ENCODE peak calls at places on chromosomes 11 and 22, in seven cellular contexts. X is GM12878, B is fibroblast of lung, T is hepatocyte, U is mammary epithelial cell, F is GM23338, M is H1. I is an unnamed sample.

GRCh38 chr22:36180038-36180880 is 19.7 kb upstream of the APOL3 start:
- DNase-seq in F (peak), B (peak), T (peak), X (no peak), M (peak), U (peak), I (peak)

GRCh38 chr11:2206291-2206690 is 34.7 kb upstream of the TH start:
- DNase-seq in B (no peak), T (no peak), M (no peak), X (no peak), U (no peak), F (no peak), I (no peak)

GRCh38 chr11:108648528-108648885 is 16.4 kb upstream of the DDX10 start:
- DNase-seq in M (no peak), X (no peak), F (no peak), U (no peak), B (no peak), T (no peak), I (no peak)

GRCh38 chr22:50622723-50623327 is 5.1 kb downstream of the ARSA start:
- DNase-seq in X (no peak), M (no peak), T (no peak), F (no peak), B (no peak), U (peak), I (no peak)

GRCh38 chr11:31492320-31492913 is 17.0 kb downstream of the IMMP1L start:
- DNase-seq in B (peak), X (no peak), U (peak), F (no peak), M (no peak), T (no peak), I (no peak)

GRCh38 chr11:46983598-46983997 is 47.0 kb downstream of the CSTPP1 start:
- DNase-seq in U (no peak), B (no peak), M (no peak), F (peak), T (no peak), X (no peak), I (no peak)

GRCh38 chr22:29265929-29266328 is 1.9 kb downstream of the RHBDD3 start:
- DNase-seq in X (no peak), F (no peak), M (no peak), B (peak), T (no peak), U (no peak), I (no peak)

GRCh38 chr11:46308632-46309419 is 31.4 kb downstream of the CREB3L1 start:
- DNase-seq in U (peak), X (no peak), M (peak), F (peak), B (peak), T (peak), I (peak)

GRCh38 chr11:120391854-120392253 is 55.6 kb downstream of the ARHGEF12 start:
- DNase-seq in U (no peak), T (peak), B (no peak), X (no peak), M (no peak), F (no peak), I (peak)

GRCh38 chr11:131924446-131925240 is 554.2 kb downstream of the NTM start:
- DNase-seq in T (no peak), U (peak), X (no peak), F (no peak), B (peak), M (no peak), I (peak)

GRCh38 chr11:72605958-72606357 is 68.3 kb downstream of the PDE2A start:
- DNase-seq in B (no peak), T (no peak), F (no peak), M (no peak), U (no peak), X (no peak), I (no peak)

GRCh38 chr11:60931897-60932296 is 7.6 kb downstream of the TMEM132A start:
- DNase-seq in U (no peak), X (no peak), B (no peak), F (no peak), M (no peak), T (no peak), I (no peak)

GRCh38 chr22:27139935-27140493 is 482.6 kb downstream of the MIAT start:
- DNase-seq in T (peak), F (no peak), U (peak), M (no peak), X (no peak), B (peak), I (peak)

GRCh38 chr11:67505605-67506396 is 638 bp upstream of the PITPNM1 start:
- DNase-seq in B (peak), U (peak), T (peak), X (peak), M (peak), F (peak), I (peak)

GRCh38 chr22:22410121-22410520 is 98.4 kb downstream of the ZNF280B start:
- DNase-seq in M (no peak), X (no peak), T (no peak), B (no peak), F (no peak), U (no peak), I (no peak)

GRCh38 chr11:128535468-128536457 is 51.6 kb downstream of the ETS1 start:
- DNase-seq in U (no peak), X (no peak), T (no peak), M (no peak), B (no peak), F (no peak), I (no peak)

GRCh38 chr11:61701298-61701993 is 21.3 kb downstream of the DAGLA start:
- DNase-seq in X (no peak), F (peak), M (no peak), T (no peak), U (no peak), B (peak), I (peak)

GRCh38 chr11:37503411-37504065 is 905.5 kb upstream of the RAG2 start:
- DNase-seq in F (no peak), M (no peak), X (no peak), B (no peak), T (no peak), U (no peak), I (no peak)

GRCh38 chr11:82981852-82982251 is 80.3 kb downstream of the DDIAS start:
- DNase-seq in T (no peak), U (no peak), B (no peak), X (no peak), F (no peak), M (no peak), I (no peak)

GRCh38 chr11:70415176-70415575 is 16.8 kb downstream of the CTTN start:
- DNase-seq in M (no peak), F (no peak), X (no peak), B (peak), U (peak), T (no peak), I (no peak)

GRCh38 chr11:70736461-70736860 is 338.1 kb downstream of the CTTN start:
- DNase-seq in X (no peak), M (no peak), U (no peak), B (no peak), F (no peak), T (no peak), I (no peak)

GRCh38 chr22:20000246-20001081 is 16.2 kb downstream of the ARVCF start:
- DNase-seq in B (no peak), U (no peak), T (no peak), F (peak), X (no peak), M (no peak), I (peak)

GRCh38 chr11:134069426-134069921 is 602 bp downstream of the JAM3 start:
- DNase-seq in X (no peak), B (no peak), U (no peak), T (peak), F (peak), M (no peak), I (peak)

GRCh38 chr22:19605508-19606331 is 81.5 kb upstream of the CLDN5 start:
- DNase-seq in M (no peak), F (no peak), B (no peak), T (no peak), U (no peak), X (no peak), I (no peak)

GRCh38 chr11:39975091-39975490 is 1484.4 kb downstream of the LRRC4C start:
- DNase-seq in U (no peak), F (no peak), T (no peak), X (no peak), B (no peak), M (no peak), I (no peak)

GRCh38 chr22:38456841-38457699 is 2.1 kb upstream of the KCNJ4 start:
- DNase-seq in M (no peak), F (no peak), T (no peak), X (no peak), B (no peak), U (no peak), I (no peak)

GRCh38 chr22:38455063-38455529 is at the start of gene KCNJ4:
- DNase-seq in M (no peak), X (no peak), B (no peak), F (no peak), U (no peak), T (no peak), I (no peak)

GRCh38 chr22:38456272-38456837 is 1.4 kb upstream of the KCNJ4 start:
- DNase-seq in T (no peak), M (no peak), U (no peak), B (no peak), X (no peak), F (no peak), I (no peak)

GRCh38 chr22:38454361-38455062 is 487 bp downstream of the KCNJ4 start:
- DNase-seq in M (no peak), T (no peak), X (no peak), B (no peak), U (no peak), F (no peak), I (no peak)

DNA sequence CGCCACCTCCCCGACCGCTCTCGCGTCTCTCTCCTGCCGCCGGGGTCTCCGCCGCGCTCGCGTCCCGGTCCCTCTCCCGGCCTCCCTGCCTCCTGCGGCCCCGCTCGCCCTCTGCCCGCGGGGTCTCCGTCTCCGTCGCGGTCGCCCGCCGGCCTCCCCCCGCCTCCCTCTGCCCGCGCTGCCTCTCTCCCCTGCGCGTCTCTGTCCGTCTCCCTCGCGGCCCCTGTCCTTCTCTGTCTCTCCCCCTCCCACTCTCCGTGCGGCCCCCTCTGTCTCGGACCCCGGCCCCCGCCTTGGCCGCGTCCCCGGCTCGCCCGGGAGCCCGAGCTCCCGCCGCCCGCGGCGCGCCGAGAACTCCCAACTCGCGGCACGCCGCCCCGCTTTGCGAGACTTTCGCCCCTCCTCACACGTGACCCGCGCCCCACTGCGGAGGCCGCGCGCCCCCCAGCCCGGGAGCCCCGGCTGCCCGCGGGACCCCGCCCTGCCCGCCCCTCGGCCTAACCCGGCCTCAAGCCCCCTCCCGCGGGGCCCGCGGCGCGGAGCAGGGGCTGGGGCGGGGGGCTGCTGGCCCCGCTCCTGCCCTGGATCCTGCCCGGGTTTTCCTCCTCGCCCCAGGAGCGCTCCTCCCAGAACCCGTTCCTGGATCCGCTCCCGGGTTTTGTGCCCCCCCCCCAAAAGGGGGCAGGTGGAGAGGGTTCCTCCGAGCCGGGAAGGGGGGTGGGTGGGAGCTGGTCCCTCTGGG is 702 bp upstream of the KCNJ4 start:
- DNase-seq in U (no peak), X (no peak), B (peak), F (peak), M (no peak), T (peak), I (no peak)
- H3K4me3 ChIP-seq in U (no peak), X (no peak), B (no peak), F (peak), M (peak), T (peak), I (no peak)

GRCh38 chr11:114060402-114061052 is 1.0 kb downstream of the ZBTB16 start:
- DNase-seq in X (no peak), F (peak), U (peak), B (no peak), M (no peak), T (peak), I (peak)
- TF ChIP-seq EZH2 in X (no peak), F (no peak), U (peak), B (peak), M (peak), T (peak), I (no peak)

GRCh38 chr11:123143476-123143875 is 51.6 kb downstream of the CLMP start:
- DNase-seq in F (no peak), U (no peak), X (no peak), M (no peak), T (no peak), B (no peak), I (no peak)

GRCh38 chr11:123144707-123145106 is 50.3 kb downstream of the CLMP start:
- DNase-seq in F (no peak), M (no peak), U (no peak), B (no peak), T (no peak), X (no peak), I (no peak)

GRCh38 chr11:123145220-123145619 is 49.8 kb downstream of the CLMP start:
- DNase-seq in B (peak), T (peak), U (peak), F (no peak), M (no peak), X (no peak), I (peak)

GRCh38 chr11:123143921-123144320 is 51.1 kb downstream of the CLMP start:
- DNase-seq in T (no peak), U (no peak), X (no peak), B (no peak), F (no peak), M (no peak), I (no peak)

GRCh38 chr11:123145661-123146060 is 49.4 kb downstream of the CLMP start:
- DNase-seq in U (no peak), F (no peak), X (no peak), M (no peak), T (no peak), B (no peak), I (no peak)
- H3K4me3 ChIP-seq in U (no peak), F (no peak), X (no peak), M (no peak), T (no peak), B (no peak), I (no peak)

GRCh38 chr22:41914611-41915034 is 251 bp downstream of the SHISA8 start:
- DNase-seq in M (no peak), X (no peak), B (no peak), F (no peak), T (no peak), U (no peak), I (no peak)

GRCh38 chr22:41917375-41917905 is 2.6 kb upstream of the SHISA8 start:
- DNase-seq in T (no peak), X (no peak), B (no peak), M (no peak), F (no peak), U (no peak), I (no peak)

GRCh38 chr22:41915035-41915782 is at the start of gene SHISA8:
- DNase-seq in F (peak), U (peak), T (peak), X (no peak), M (no peak), B (no peak), I (peak)

GRCh38 chr22:41916745-41917358 is 2.0 kb upstream of the SHISA8 start:
- DNase-seq in U (no peak), F (no peak), T (no peak), X (no peak), M (no peak), B (no peak), I (no peak)

GRCh38 chr22:41915783-41916493 is 1.1 kb upstream of the SHISA8 start:
- DNase-seq in F (no peak), X (no peak), M (no peak), T (no peak), U (no peak), B (no peak), I (no peak)
- TF ChIP-seq EZH2 in F (peak), X (no peak), M (peak), T (peak), U (no peak), B (peak), I (no peak)

DNA sequence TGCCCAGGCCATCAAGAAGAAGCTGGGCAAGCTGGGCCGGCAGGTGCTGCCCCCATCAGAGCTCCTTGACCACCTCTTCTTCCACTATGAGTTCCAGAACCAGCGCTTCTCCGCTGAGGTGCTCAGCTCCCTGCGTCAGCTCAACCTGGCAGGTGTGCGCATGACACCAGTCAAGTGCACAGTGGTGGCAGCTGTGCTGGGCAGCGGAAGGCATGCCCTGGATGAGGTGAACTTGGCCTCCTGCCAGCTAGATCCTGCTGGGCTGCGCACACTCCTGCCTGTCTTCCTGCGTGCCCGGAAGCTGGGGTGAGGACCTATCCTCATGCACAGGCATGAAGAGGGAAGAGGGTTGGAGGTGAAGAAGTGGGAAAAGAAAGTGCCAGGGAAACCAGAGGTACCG is 5.3 kb upstream of the NHERF4 start:
- DNase-seq in T (peak), F (no peak), M (no peak), B (no peak), X (no peak), U (no peak), I (no peak)
- H3K4me3 ChIP-seq in T (no peak), F (no peak), M (no peak), B (no peak), X (no peak), U (no peak), I (no peak)

GRCh38 chr22:44489817-44490216 is 8.2 kb downstream of the RTL6 start:
- DNase-seq in U (no peak), T (no peak), M (no peak), B (no peak), F (peak), X (no peak), I (no peak)
- TF ChIP-seq EZH2 in U (no peak), T (no peak), M (no peak), B (no peak), F (no peak), X (no peak), I (no peak)

DNA sequence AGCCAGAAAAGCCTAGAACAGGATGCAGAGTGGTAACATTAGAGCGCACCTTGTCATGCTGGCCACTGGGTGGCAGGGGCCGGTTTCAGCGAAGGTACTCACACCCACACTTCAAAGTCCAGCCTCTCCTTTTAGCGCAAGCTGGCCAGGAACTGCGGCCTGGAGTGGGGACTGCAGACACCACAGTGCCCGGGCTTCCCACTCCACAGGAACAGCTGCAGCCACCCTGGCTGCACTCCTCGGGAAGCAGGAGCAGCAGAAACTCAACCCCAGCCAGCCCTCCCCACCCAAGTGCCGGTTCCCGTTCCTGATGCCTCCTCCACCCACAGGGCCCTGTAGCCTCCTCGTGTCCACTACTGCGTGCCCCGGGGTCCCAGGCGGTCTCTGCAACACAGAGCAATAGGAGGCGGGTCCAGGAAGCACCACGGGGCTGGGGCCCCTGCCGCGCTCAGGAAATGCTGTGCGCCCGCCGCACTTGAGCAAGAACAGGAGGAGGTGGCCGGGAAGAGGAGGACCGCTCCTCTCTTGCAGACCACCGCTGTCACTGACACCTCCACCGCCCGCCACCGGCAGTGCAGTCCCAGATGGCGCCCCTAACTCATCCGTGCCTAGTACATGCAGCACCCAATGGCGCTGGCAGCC is 2.2 kb downstream of the RFPL2 start:
- DNase-seq in B (peak), T (peak), U (peak), F (peak), M (no peak), X (no peak), I (peak)
- H3K4me3 ChIP-seq in B (no peak), T (peak), U (no peak), F (peak), M (peak), X (no peak), I (no peak)

GRCh38 chr11:288328-289144 is at the start of gene PGGHG:
- DNase-seq in B (no peak), U (no peak), M (no peak), F (no peak), T (peak), X (no peak), I (no peak)
- TF ChIP-seq EZH2 in B (no peak), U (peak), M (peak), F (peak), T (no peak), X (no peak), I (no peak)

I was measured in endothelial cell of umbilical vein.